ENCODE peak calls at places on chromosome 3, in four cellular contexts. S is K562, H is dorsolateral prefrontal cortex, K is testis. V is an unnamed sample. For H3K27me3, the result is how much of the 10 kb centered on the place peaks cover.

GRCh38 chr3:22296641-22297040 is 545.6 kb upstream of the ZNF385D start:
- DNase-seq in S (no peak), H (no peak), K (no peak), V (no peak)

GRCh38 chr3:150345021-150345538 is 63.0 kb upstream of the TSC22D2 start:
- DNase-seq in S (no peak), H (no peak), K (no peak), V (no peak)

GRCh38 chr3:10023587-10024310 is 2.5 kb upstream of the FANCD2 start:
- DNase-seq in S (peak), H (no peak), K (no peak), V (no peak)

GRCh38 chr3:173912126-173912525 is 514.6 kb downstream of the NLGN1 start:
- DNase-seq in S (no peak), H (no peak), K (no peak), V (no peak)

GRCh38 chr3:99789322-99789721 is 28.3 kb upstream of the CMSS1 start:
- DNase-seq in S (peak), H (no peak), K (peak), V (peak)

GRCh38 chr3:37198996-37199395 is 24.6 kb upstream of the LRRFIP2 start:
- DNase-seq in S (no peak), H (no peak), K (no peak), V (no peak)

GRCh38 chr3:131397889-131398288 is 16.3 kb downstream of the NUDT16 start:
- DNase-seq in S (no peak), H (no peak), K (no peak), V (no peak)

GRCh38 chr3:125062904-125063618 is 7.3 kb upstream of the HEG1 start:
- DNase-seq in S (no peak), H (no peak), K (peak), V (no peak)

GRCh38 chr3:50154840-50155490 is at the start of gene SEMA3F:
- DNase-seq in S (peak), H (peak), K (peak), V (no peak)

GRCh38 chr3:46905661-46906451 is 28.3 kb downstream of the PTH1R start:
- DNase-seq in S (no peak), H (peak), K (no peak), V (no peak)

GRCh38 chr3:194292331-194292730 is 58.8 kb downstream of the CPN2 start:
- DNase-seq in S (no peak), H (no peak), K (no peak), V (no peak)

GRCh38 chr3:46143951-46144473 is 64.1 kb downstream of the CCR1 start:
- DNase-seq in S (no peak), H (no peak), K (no peak), V (no peak)

GRCh38 chr3:197736010-197736490 is 654 bp downstream of the RUBCN start:
- DNase-seq in S (no peak), H (peak), K (peak), V (peak)

GRCh38 chr3:171874251-171874679 is 31.1 kb downstream of the TMEM212 start:
- DNase-seq in S (no peak), H (no peak), K (no peak), V (no peak)

GRCh38 chr3:126349071-126349470 is 8.1 kb downstream of the KLF15 start:
- DNase-seq in S (no peak), H (no peak), K (peak), V (peak)

GRCh38 chr3:117921908-117922456 is 1112.7 kb downstream of the IGSF11 start:
- DNase-seq in S (no peak), H (no peak), K (no peak), V (no peak)

GRCh38 chr3:100169186-100169585 is 54.9 kb upstream of the FILIP1L start:
- DNase-seq in S (no peak), H (no peak), K (no peak), V (no peak)

GRCh38 chr3:93969997-93970396 is 3.7 kb downstream of the PROS1 start:
- DNase-seq in S (no peak), H (no peak), K (no peak), V (no peak)

GRCh38 chr3:2360815-2361214 is 262.1 kb downstream of the CNTN4 start:
- DNase-seq in S (no peak), H (no peak), K (no peak), V (no peak)

GRCh38 chr3:101519685-101520365 is 6.8 kb upstream of the SENP7 start:
- DNase-seq in S (no peak), H (no peak), K (no peak), V (no peak)

GRCh38 chr3:8712871-8713360 is 20.7 kb upstream of the CAV3 start:
- DNase-seq in S (no peak), H (no peak), K (no peak), V (no peak)

DNA sequence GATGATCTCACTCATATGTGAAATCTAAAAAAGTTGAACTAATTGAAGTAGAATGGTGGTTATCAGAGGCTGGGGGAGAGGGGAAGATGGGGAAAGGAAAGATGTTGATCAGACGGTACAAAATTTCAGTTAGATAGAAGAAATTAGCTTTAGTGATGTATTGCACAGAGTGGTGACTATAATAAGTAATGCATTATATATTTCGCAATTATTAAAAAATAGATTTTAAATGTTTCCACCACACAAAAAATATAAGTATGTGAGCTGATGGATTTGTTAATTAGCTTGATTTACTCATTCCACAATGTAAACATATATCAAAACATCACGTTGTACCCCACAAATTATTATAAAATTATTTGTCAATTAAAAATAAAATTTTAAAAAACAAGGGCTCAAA is 8.1 kb downstream of the SUMF1 start:
- DNase-seq in S (no peak), H (no peak), K (no peak), V (no peak)
- H3K27me3 ChIP-seq in S (under half), H (under half), K (under half), V (under half)

GRCh38 chr3:33269385-33269784 is 7.9 kb upstream of the FBXL2 start:
- DNase-seq in S (no peak), H (no peak), K (no peak), V (no peak)
- TF ChIP-seq CTCF in S (no peak), H (no peak), K (no peak), V (no peak)

DNA sequence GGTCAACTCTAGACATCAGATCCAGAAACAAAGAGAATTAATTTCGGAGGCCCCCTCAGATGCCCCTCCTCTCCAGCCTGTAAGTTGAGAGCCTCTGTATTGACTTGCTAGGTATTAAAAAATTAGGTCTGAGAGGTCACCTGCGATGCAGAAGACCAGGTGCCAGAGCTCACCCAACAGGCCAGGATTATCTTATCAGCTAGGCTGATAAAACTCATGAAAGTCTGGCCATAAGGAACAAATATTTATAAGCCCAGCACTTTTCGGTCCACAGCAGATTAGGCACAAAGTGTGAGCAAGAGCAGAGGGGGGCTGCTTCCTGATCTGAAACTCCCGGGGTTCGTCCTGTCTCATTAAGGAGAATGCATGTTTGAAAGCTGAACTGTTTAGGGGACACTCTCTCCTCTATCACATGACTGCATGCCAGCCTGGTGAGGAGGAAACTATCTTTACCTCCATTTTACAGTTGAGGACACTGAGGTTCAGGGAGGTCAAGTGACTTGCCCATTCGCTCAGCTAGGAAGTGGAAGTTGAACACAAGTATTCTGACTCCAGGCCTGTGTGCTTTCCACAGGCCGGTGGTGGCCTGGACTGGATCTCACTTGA is 39.4 kb upstream of the MAGEF1 start:
- DNase-seq in S (no peak), H (no peak), K (no peak), V (peak)
- H3K4me3 ChIP-seq in S (no peak), H (no peak), K (no peak), V (no peak)

DNA sequence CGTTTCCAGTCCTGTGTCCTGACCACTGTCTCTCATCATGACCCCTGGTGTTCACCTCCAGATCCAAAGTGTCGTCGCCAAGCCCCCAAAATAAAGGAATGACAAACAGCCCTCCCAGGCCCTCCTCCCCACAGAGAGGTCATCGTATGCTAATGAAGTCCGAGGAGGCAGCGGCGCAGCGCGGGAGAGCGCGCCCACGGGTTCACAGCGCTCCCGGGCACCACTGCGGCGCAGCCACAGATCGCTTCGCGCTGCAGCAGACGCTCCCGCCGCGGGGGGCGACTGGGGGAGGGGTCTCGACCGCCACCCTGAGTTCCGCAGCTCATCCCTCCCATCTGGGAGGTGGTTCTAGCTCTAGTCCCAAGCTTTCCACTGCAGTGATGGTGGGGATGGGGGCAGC is 1.3 kb downstream of the DGKG start:
- DNase-seq in S (no peak), H (peak), K (no peak), V (peak)
- H3K27me3 ChIP-seq in S (under half), H (under half), K (under half), V (under half)

GRCh38 chr3:181696641-181697230 is 15.0 kb upstream of the SOX2 start:
- DNase-seq in S (no peak), H (no peak), K (no peak), V (no peak)
- TF ChIP-seq CTCF in S (no peak), H (no peak), K (no peak), V (no peak)

DNA sequence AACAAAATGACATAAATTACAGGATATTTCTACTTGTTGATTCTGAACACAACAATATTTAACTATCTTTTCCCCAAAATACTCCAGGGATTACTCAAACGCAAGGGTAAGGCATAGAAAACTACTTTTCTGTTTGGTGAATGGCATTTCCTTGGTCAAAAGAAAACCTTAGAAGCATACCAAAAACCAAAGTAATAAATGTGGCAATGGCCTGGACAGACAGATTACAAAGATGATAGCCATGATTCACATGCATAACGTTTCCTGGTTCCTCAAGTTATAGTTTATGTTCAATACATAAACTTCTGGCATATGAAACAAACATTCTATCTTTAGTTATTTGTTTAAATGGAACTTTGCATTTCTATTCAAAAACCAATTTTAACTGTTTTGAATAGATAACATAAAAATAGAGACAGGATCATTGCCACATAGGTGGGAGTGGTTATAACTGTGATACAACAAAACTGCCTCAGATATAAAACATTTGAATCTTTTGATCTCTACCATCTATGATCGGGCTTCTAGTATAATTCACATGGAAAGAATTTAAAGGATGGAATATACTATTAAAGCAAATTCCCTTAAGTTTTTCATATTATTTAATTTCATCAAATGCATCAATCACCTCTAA is 32.1 kb downstream of the FOXP1 start:
- DNase-seq in S (no peak), H (no peak), K (no peak), V (no peak)
- H3K4me3 ChIP-seq in S (no peak), H (no peak), K (no peak), V (no peak)

GRCh38 chr3:13676618-13677017 is 127.7 kb downstream of the FBLN2 start:
- DNase-seq in S (no peak), H (no peak), K (no peak), V (no peak)

GRCh38 chr3:13671536-13672233 is 122.8 kb downstream of the FBLN2 start:
- DNase-seq in S (no peak), H (no peak), K (no peak), V (no peak)

GRCh38 chr3:13677272-13677671 is 128.3 kb downstream of the FBLN2 start:
- DNase-seq in S (no peak), H (no peak), K (no peak), V (no peak)

GRCh38 chr3:13673207-13673606 is 124.3 kb downstream of the FBLN2 start:
- DNase-seq in S (peak), H (no peak), K (no peak), V (no peak)

DNA sequence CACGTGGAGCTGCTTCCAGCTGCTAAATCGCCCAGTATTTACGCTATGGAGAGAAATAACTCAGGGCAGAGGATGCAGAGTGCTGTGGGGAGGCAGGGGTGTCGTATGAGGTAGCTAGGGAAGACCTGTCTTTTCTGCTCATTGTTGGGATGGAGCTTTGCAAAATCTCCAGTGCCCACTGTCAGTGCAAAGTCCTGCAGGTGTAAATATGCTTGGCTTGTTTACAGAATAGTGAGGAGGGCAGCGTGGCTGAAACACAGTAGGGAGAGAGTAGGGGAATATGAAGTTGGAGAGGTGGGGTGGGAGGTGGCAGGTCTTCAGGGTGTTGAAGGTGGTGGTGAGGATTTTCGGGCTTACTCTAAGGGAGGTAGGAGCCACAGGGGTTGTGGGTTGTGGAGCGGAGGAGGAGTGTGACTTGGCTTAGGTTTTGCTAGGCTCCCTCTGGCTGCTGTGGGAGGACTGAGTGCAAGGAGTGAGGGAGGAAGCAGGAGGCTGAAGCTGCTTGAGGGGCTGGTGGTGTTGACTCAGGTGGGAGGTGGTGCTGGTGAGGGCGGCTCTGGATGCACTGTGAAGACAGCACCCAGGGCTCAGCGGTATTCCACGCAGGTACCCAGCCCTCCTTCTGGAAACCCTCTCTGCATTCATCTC is 125.7 kb downstream of the FBLN2 start:
- DNase-seq in S (no peak), H (peak), K (no peak), V (no peak)
- H3K27me3 ChIP-seq in S (under half), H (under half), K (under half), V (half or more)